ENCODE peak calls at places on chromosomes 13 and 19, in ten cellular contexts. W is iris pigment epithelial cell; D is endothelial cell of umbilical vein; Z is CD8-positive, alpha-beta T cell; V is colonic mucosa; B is AG08396; S is astrocyte; E is choroid plexus epithelial cell; H is GM12865; U is endodermal cell. A is an unnamed sample.

GRCh38 chr13:73073050-73073449 is 14.2 kb downstream of the KLF5 start:
- DNase-seq in S (no peak), U (peak; percentile 31), W (no peak), H (no peak), E (no peak), Z (no peak), V (peak; percentile 28), D (no peak), B (no peak), A (peak; percentile 51)

GRCh38 chr19:7818806-7819205 is 11.2 kb upstream of the EVI5L start:
- DNase-seq in E (no peak), D (no peak), B (no peak), W (no peak), Z (no peak), V (no peak), U (no peak), S (no peak), H (no peak), A (no peak)

GRCh38 chr19:48806818-48807589 is 3.8 kb downstream of the BCAT2 start:
- DNase-seq in E (peak; percentile 70), S (no peak), D (no peak), W (no peak), H (peak; percentile 70), V (peak; percentile 76), U (peak; percentile 76), B (peak; percentile 77), Z (no peak), A (peak; percentile 84)

GRCh38 chr19:51027873-51028272 is 1.5 kb upstream of the KLK11 start:
- DNase-seq in Z (no peak), D (no peak), E (no peak), U (no peak), B (no peak), S (no peak), H (no peak), W (no peak), V (no peak), A (peak; percentile 35)

GRCh38 chr13:113647351-113648217 is 10.4 kb downstream of the ATP4B start:
- DNase-seq in S (peak; percentile 20), V (peak; percentile 95), E (peak; percentile 9), Z (no peak), D (peak; percentile 49), B (peak; percentile 52), U (peak; percentile 42), H (no peak), W (peak; percentile 13), A (peak; percentile 96)

GRCh38 chr13:28392896-28393295 is 102.0 kb downstream of the FLT1 start:
- DNase-seq in Z (no peak), H (no peak), B (no peak), E (no peak), V (no peak), S (no peak), U (no peak), W (peak; percentile 16), D (no peak), A (no peak)

GRCh38 chr19:49301165-49301865 is 23.7 kb downstream of the SLC6A16 start:
- DNase-seq in Z (peak; percentile 69), W (peak; percentile 62), S (peak; percentile 18), B (peak; percentile 81), V (peak; percentile 80), E (peak; percentile 76), U (peak; percentile 94), H (peak; percentile 89), D (peak; percentile 64), A (peak; percentile 90)

GRCh38 chr13:110963554-110963970 is 48.7 kb upstream of the ANKRD10 start:
- DNase-seq in W (no peak), U (no peak), S (no peak), H (no peak), D (no peak), B (no peak), Z (no peak), V (no peak), E (no peak), A (no peak)

GRCh38 chr13:42354246-42355117 is 82.5 kb downstream of the AKAP11 start:
- DNase-seq in D (peak; percentile 8), S (peak; percentile 91), V (no peak), E (peak; percentile 98), B (peak; percentile 9), W (peak; percentile 91), H (peak; percentile 76), U (no peak), Z (peak; percentile 18), A (peak; percentile 31)

GRCh38 chr13:73467103-73467502 is 408.3 kb downstream of the KLF5 start:
- DNase-seq in H (no peak), D (no peak), W (no peak), U (no peak), B (no peak), S (peak; percentile 52), V (no peak), Z (no peak), E (no peak), A (peak; percentile 51)

GRCh38 chr13:24004142-24004541 is 106.8 kb upstream of the C1QTNF9B start:
- DNase-seq in D (no peak), U (no peak), Z (no peak), H (no peak), W (no peak), E (no peak), B (no peak), V (no peak), S (no peak), A (no peak)

GRCh38 chr19:33904681-33905080 is 108.0 kb downstream of the KCTD15 start:
- DNase-seq in U (peak; percentile 87), S (peak; percentile 8), B (no peak), D (peak; percentile 61), V (no peak), W (peak; percentile 71), Z (no peak), E (peak; percentile 93), H (no peak), A (peak; percentile 32)

GRCh38 chr19:18637644-18638630 is 1.1 kb downstream of the KLHL26 start:
- DNase-seq in U (peak; percentile 76), W (no peak), S (no peak), D (no peak), B (no peak), H (peak; percentile 28), V (peak; percentile 77), Z (no peak), E (no peak), A (peak; percentile 46)

GRCh38 chr13:91520952-91521351 is 122.5 kb downstream of the GPC5 start:
- DNase-seq in D (no peak), E (peak; percentile 1), H (no peak), V (no peak), B (no peak), S (no peak), W (no peak), Z (no peak), U (no peak), A (no peak)

GRCh38 chr13:102440259-102440936 is 38.5 kb upstream of the FGF14 start:
- DNase-seq in D (no peak), B (no peak), V (peak; percentile 58), W (no peak), S (no peak), E (peak; percentile 5), U (no peak), H (peak; percentile 72), Z (no peak), A (peak; percentile 62)

GRCh38 chr19:10305139-10305806 is 4.3 kb downstream of the ZGLP1 start:
- DNase-seq in V (no peak), W (peak; percentile 54), S (peak; percentile 43), E (no peak), H (no peak), B (no peak), U (no peak), Z (no peak), D (no peak), A (no peak)

GRCh38 chr19:1063030-1063908 is 3.7 kb upstream of the ARHGAP45 start:
- DNase-seq in E (no peak), B (no peak), W (no peak), S (no peak), Z (no peak), V (peak; percentile 37), U (peak; percentile 77), H (peak; percentile 86), D (no peak), A (peak; percentile 35)

GRCh38 chr19:46766569-46767317 is 20.5 kb upstream of the STRN4 start:
- DNase-seq in E (peak; percentile 52), H (peak; percentile 60), V (peak; percentile 61), D (peak; percentile 27), B (no peak), Z (no peak), W (peak; percentile 34), S (no peak), U (peak; percentile 90), A (peak; percentile 93)

GRCh38 chr19:58350001-58350801 is 3.1 kb downstream of the A1BG start:
- DNase-seq in V (no peak), S (no peak), D (no peak), H (no peak), U (peak; percentile 47), W (no peak), Z (no peak), B (no peak), E (peak; percentile 27), A (no peak)

GRCh38 chr19:29489182-29489951 is 36.4 kb upstream of the VSTM2B start:
- DNase-seq in B (no peak), H (no peak), S (no peak), U (peak; percentile 22), Z (no peak), W (no peak), E (no peak), V (no peak), D (no peak), A (no peak)

GRCh38 chr13:108272333-108272732 is 2.8 kb downstream of the TNFSF13B start:
- DNase-seq in U (no peak), V (no peak), H (no peak), D (peak; percentile 21), Z (no peak), W (peak; percentile 25), S (no peak), B (no peak), E (peak; percentile 19), A (no peak)

GRCh38 chr13:40993987-40994386 is 25.1 kb downstream of the ELF1 start:
- DNase-seq in B (no peak), V (peak; percentile 73), H (no peak), U (peak; percentile 47), Z (no peak), D (no peak), W (no peak), S (no peak), E (no peak), A (peak; percentile 99)

GRCh38 chr19:18231775-18232174 is 5.5 kb upstream of the PDE4C start:
- DNase-seq in H (no peak), U (peak; percentile 56), E (no peak), Z (no peak), B (no peak), S (no peak), D (no peak), V (no peak), W (no peak), A (no peak)

GRCh38 chr19:6847828-6848200 is 39.6 kb upstream of the ADGRE1 start:
- DNase-seq in S (no peak), V (no peak), D (no peak), B (no peak), W (no peak), E (no peak), H (no peak), U (no peak), Z (no peak), A (no peak)

GRCh38 chr19:3459965-3460582 is 20.3 kb downstream of the SMIM24 start:
- DNase-seq in Z (no peak), D (no peak), S (no peak), H (no peak), E (no peak), W (no peak), U (no peak), V (no peak), B (no peak), A (no peak)

GRCh38 chr19:37635076-37636056 is 19.9 kb downstream of the ZFP30 start:
- DNase-seq in Z (no peak), D (no peak), W (no peak), E (peak; percentile 3), S (no peak), H (no peak), V (no peak), B (no peak), U (no peak), A (no peak)

GRCh38 chr13:40158218-40158617 is 502.8 kb downstream of the COG6 start:
- DNase-seq in V (no peak), W (peak; percentile 44), D (peak; percentile 63), U (no peak), Z (no peak), E (no peak), B (no peak), S (no peak), H (no peak), A (no peak)

GRCh38 chr13:29428310-29428991 is 167.0 kb downstream of the SLC7A1 start:
- DNase-seq in H (no peak), W (no peak), B (peak; percentile 19), U (peak; percentile 89), V (no peak), Z (no peak), D (no peak), E (peak; percentile 14), S (peak; percentile 2), A (peak; percentile 71)

A was measured in HT-29.